ENCODE peak calls at places on chromosomes 7 and 10, in nine cellular contexts. R is fibroblast of villous mesenchyme, L is cardiac muscle cell, Q is CD14-positive monocyte, E is cardiac fibroblast, Y is natural killer cell, J is dorsolateral prefrontal cortex, N is heart right ventricle, V is GM13977. T is an unnamed sample.

GRCh38 chr7:157429680-157430224 is 92.9 kb downstream of the DNAJB6 start:
- DNase-seq in R (no peak), L (no peak), Q (no peak), E (no peak), Y (no peak), J (no peak), N (no peak), V (no peak), T (no peak)

GRCh38 chr7:15561840-15562239 is at the start of gene AGMO:
- DNase-seq in R (no peak), L (peak; percentile 24), Q (no peak), E (peak; percentile 88), Y (no peak), J (peak; percentile 66), N (peak; percentile 69), V (no peak), T (no peak)

GRCh38 chr7:131095346-131095745 is 232.3 kb upstream of the MKLN1 start:
- DNase-seq in R (no peak), L (peak; percentile 16), Q (no peak), E (peak; percentile 49), Y (no peak), J (no peak), N (no peak), V (no peak), T (no peak)

GRCh38 chr7:142319970-142320369 is 62.1 kb upstream of the PRSS58 start:
- DNase-seq in R (no peak), L (no peak), Q (no peak), E (no peak), Y (no peak), J (no peak), N (no peak), V (no peak), T (no peak)

GRCh38 chr10:12687996-12688395 is 313.5 kb downstream of the CCDC3 start:
- DNase-seq in R (no peak), L (no peak), Q (no peak), E (no peak), Y (no peak), J (no peak), N (no peak), V (no peak), T (no peak)

GRCh38 chr7:131654668-131655326 is 98.4 kb upstream of the PODXL start:
- DNase-seq in R (peak; percentile 68), L (peak; percentile 81), Q (peak; percentile 69), E (peak; percentile 77), Y (peak; percentile 80), J (peak; percentile 79), N (peak; percentile 91), V (peak; percentile 88), T (peak; percentile 80)

GRCh38 chr10:69449841-69450240 is 1.4 kb upstream of the TSPAN15 start:
- DNase-seq in R (peak; percentile 89), L (peak; percentile 64), Q (no peak), E (peak; percentile 50), Y (no peak), J (peak; percentile 68), N (no peak), V (peak; percentile 51), T (no peak)

GRCh38 chr10:128982179-128982915 is 484.7 kb upstream of the MGMT start:
- DNase-seq in R (no peak), L (no peak), Q (no peak), E (no peak), Y (no peak), J (no peak), N (no peak), V (no peak), T (no peak)

GRCh38 chr10:29841724-29842649 is 207.2 kb upstream of the SVIL start:
- DNase-seq in R (peak; percentile 31), L (peak; percentile 30), Q (no peak), E (no peak), Y (no peak), J (no peak), N (peak; percentile 57), V (no peak), T (peak; percentile 30)

GRCh38 chr10:130559213-130559944 is 423.2 kb downstream of the GLRX3 start:
- DNase-seq in R (no peak), L (no peak), Q (no peak), E (no peak), Y (no peak), J (no peak), N (no peak), V (no peak), T (no peak)

GRCh38 chr10:73886085-73886529 is 11.8 kb upstream of the CAMK2G start:
- DNase-seq in R (peak; percentile 84), L (peak; percentile 87), Q (peak; percentile 77), E (peak; percentile 88), Y (peak; percentile 65), J (no peak), N (peak; percentile 48), V (peak; percentile 76), T (peak; percentile 52)

GRCh38 chr10:79385392-79385795 is 38.1 kb downstream of the PPIF start:
- DNase-seq in R (no peak), L (no peak), Q (no peak), E (no peak), Y (peak; percentile 7), J (no peak), N (no peak), V (no peak), T (peak; percentile 6)

GRCh38 chr7:131723926-131724325 is 167.5 kb upstream of the PODXL start:
- DNase-seq in R (peak; percentile 27), L (peak; percentile 21), Q (no peak), E (peak; percentile 5), Y (no peak), J (no peak), N (no peak), V (no peak), T (no peak)

GRCh38 chr7:151177310-151177709 is 9.7 kb downstream of the ASB10 start:
- DNase-seq in R (no peak), L (no peak), Q (no peak), E (no peak), Y (no peak), J (no peak), N (no peak), V (no peak), T (no peak)

GRCh38 chr10:58066126-58066525 is 201.6 kb downstream of the IPMK start:
- DNase-seq in R (no peak), L (no peak), Q (no peak), E (no peak), Y (no peak), J (no peak), N (no peak), V (no peak), T (no peak)

GRCh38 chr10:117218654-117219053 is 21.4 kb downstream of the KCNK18 start:
- DNase-seq in R (no peak), L (no peak), Q (no peak), E (no peak), Y (no peak), J (no peak), N (no peak), V (no peak), T (no peak)

GRCh38 chr10:106147050-106147449 is 1017.5 kb downstream of the SORCS1 start:
- DNase-seq in R (no peak), L (no peak), Q (no peak), E (no peak), Y (no peak), J (no peak), N (no peak), V (no peak), T (no peak)

GRCh38 chr10:22345301-22346086 is at the start of gene SPAG6:
- DNase-seq in R (no peak), L (peak; percentile 35), Q (peak; percentile 92), E (no peak), Y (peak; percentile 57), J (peak; percentile 72), N (peak; percentile 48), V (peak; percentile 77), T (peak; percentile 64)

GRCh38 chr7:23956769-23957556 is 246.9 kb downstream of the STK31 start:
- DNase-seq in R (peak; percentile 45), L (peak; percentile 14), Q (no peak), E (no peak), Y (no peak), J (no peak), N (no peak), V (no peak), T (no peak)

GRCh38 chr10:88687853-88688467 is 18.1 kb upstream of the LIPK start:
- DNase-seq in R (peak; percentile 32), L (peak; percentile 49), Q (no peak), E (peak; percentile 53), Y (no peak), J (no peak), N (no peak), V (peak; percentile 43), T (no peak)
- TF ChIP-seq CTCF in R (peak; percentile 84), L (peak; percentile 89), Q (peak; percentile 94), E (peak; percentile 84), Y (peak; percentile 81), J (peak; percentile 78), N (peak; percentile 81), V (peak; percentile 71), T (peak; percentile 86)

DNA sequence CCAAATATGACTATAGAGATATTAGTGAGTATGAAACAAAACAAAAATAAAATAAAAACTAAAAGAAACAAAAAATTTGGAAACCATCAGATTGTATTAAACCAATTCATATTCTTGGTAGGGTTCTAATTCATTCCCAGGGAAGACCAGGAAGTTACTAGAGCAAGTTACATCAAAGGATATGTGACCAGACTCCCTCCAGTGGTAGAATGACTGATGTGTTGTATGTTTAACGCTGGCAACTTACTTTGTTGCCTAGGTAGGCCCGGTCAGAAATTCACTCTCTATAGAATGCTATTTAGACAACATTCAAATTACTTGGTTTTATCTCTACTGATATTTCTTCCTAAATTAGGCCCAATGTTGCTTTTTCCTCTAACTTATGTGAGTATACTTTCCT is 5.2 kb downstream of the PHYHIPL start:
- DNase-seq in R (peak; percentile 59), L (peak; percentile 78), Q (no peak), E (peak; percentile 80), Y (no peak), J (no peak), N (no peak), V (peak; percentile 54), T (peak; percentile 9)
- TF ChIP-seq CTCF in R (peak; percentile 59), L (peak; percentile 62), Q (no peak), E (peak; percentile 58), Y (no peak), J (peak; percentile 75), N (peak; percentile 62), V (peak; percentile 57), T (peak; percentile 70)

DNA sequence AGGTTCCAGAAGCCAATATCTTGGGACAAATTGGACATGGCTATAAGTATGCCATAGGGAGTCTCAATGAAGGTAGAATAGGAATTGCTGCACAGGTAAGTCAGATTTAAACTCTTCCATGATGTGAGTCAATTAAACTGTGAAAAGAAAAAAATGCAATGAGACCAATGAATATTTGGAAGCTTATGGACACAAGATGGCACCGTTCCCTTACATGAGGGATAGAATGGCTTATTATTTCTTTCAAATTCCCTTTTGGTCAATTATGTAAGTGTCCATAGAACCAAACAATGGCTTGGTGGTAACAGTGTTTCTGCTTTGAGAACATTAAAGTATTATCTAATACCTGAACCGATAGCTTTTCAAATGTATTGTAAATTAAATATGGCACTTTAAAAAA is 35.6 kb downstream of the ACADSB start:
- DNase-seq in R (no peak), L (peak; percentile 6), Q (no peak), E (peak; percentile 25), Y (no peak), J (no peak), N (no peak), V (no peak), T (no peak)
- TF ChIP-seq CTCF in R (peak; percentile 12), L (peak; percentile 10), Q (no peak), E (no peak), Y (no peak), J (peak; percentile 62), N (no peak), V (peak; percentile 13), T (peak; percentile 29)

GRCh38 chr10:120997313-120998102 is 146.3 kb downstream of the WDR11 start:
- DNase-seq in R (no peak), L (no peak), Q (no peak), E (no peak), Y (no peak), J (no peak), N (no peak), V (no peak), T (no peak)
- TF ChIP-seq CTCF in R (no peak), L (no peak), Q (no peak), E (no peak), Y (no peak), J (no peak), N (no peak), V (no peak), T (no peak)

T was measured in progenitor cell of endocrine pancreas.